ENCODE peak calls at places on chromosome 3, in five cellular contexts. B, N, F, Y and I are unnamed samples.

GRCh38 chr3:176933704-176934103 is 263.6 kb downstream of the TBL1XR1 start:
- DNase-seq in B (no peak), N (no peak), F (no peak), Y (no peak), I (no peak)

GRCh38 chr3:149252272-149252671 is 30.6 kb upstream of the CP start:
- DNase-seq in B (no peak), N (no peak), F (no peak), Y (peak), I (no peak)

GRCh38 chr3:54817628-54818027 is 110.2 kb downstream of the LRTM1 start:
- DNase-seq in B (no peak), N (no peak), F (no peak), Y (no peak), I (no peak)

GRCh38 chr3:46932455-46933225 is 43.9 kb downstream of the CCDC12 start:
- DNase-seq in B (no peak), N (no peak), F (no peak), Y (no peak), I (no peak)

GRCh38 chr3:17431477-17432045 is 310.9 kb downstream of the TBC1D5 start:
- DNase-seq in B (no peak), N (no peak), F (no peak), Y (no peak), I (no peak)

GRCh38 chr3:151919446-151919845 is 46.0 kb downstream of the SUCNR1 start:
- DNase-seq in B (no peak), N (no peak), F (no peak), Y (no peak), I (no peak)

GRCh38 chr3:173140986-173141385 is at the start of gene SPATA16:
- DNase-seq in B (no peak), N (no peak), F (no peak), Y (no peak), I (no peak)

GRCh38 chr3:42632146-42632545 is 21.4 kb upstream of the ZBTB47 start:
- DNase-seq in B (no peak), N (no peak), F (no peak), Y (no peak), I (no peak)

GRCh38 chr3:38129058-38129457 is 7.9 kb downstream of the ACAA1 start:
- DNase-seq in B (no peak), N (no peak), F (no peak), Y (no peak), I (no peak)

GRCh38 chr3:47295976-47296375 is 13.2 kb downstream of the KLHL18 start:
- DNase-seq in B (no peak), N (no peak), F (no peak), Y (no peak), I (no peak)

GRCh38 chr3:72234394-72234793 is 449.4 kb upstream of the PROK2 start:
- DNase-seq in B (no peak), N (no peak), F (no peak), Y (no peak), I (no peak)

GRCh38 chr3:75342425-75342824 is 321.7 kb upstream of the FRG2C start:
- DNase-seq in B (no peak), N (no peak), F (peak), Y (no peak), I (no peak)

GRCh38 chr3:141379250-141379872 is 11.1 kb downstream of the ZBTB38 start:
- DNase-seq in B (no peak), N (no peak), F (no peak), Y (no peak), I (no peak)

GRCh38 chr3:55885721-55886120 is 398.6 kb upstream of the WNT5A start:
- DNase-seq in B (no peak), N (no peak), F (no peak), Y (no peak), I (no peak)

GRCh38 chr3:127377801-127378442 is 90.1 kb upstream of the PRR20G start:
- DNase-seq in B (no peak), N (no peak), F (peak), Y (no peak), I (no peak)

GRCh38 chr3:114370537-114371174 is 76.8 kb downstream of the TIGIT start:
- DNase-seq in B (no peak), N (no peak), F (no peak), Y (no peak), I (no peak)

GRCh38 chr3:66431494-66431893 is 69.3 kb downstream of the LRIG1 start:
- DNase-seq in B (no peak), N (no peak), F (no peak), Y (no peak), I (no peak)

GRCh38 chr3:172648736-172649135 is 62.1 kb downstream of the NCEH1 start:
- DNase-seq in B (no peak), N (no peak), F (no peak), Y (no peak), I (no peak)

GRCh38 chr3:84946240-84946639 is 12.5 kb upstream of the CADM2 start:
- DNase-seq in B (no peak), N (no peak), F (no peak), Y (no peak), I (no peak)

GRCh38 chr3:58176827-58177489 is 33.8 kb downstream of the DNASE1L3 start:
- DNase-seq in B (no peak), N (no peak), F (no peak), Y (no peak), I (no peak)

GRCh38 chr3:46574263-46574662 is 8.2 kb upstream of the LRRC2 start:
- DNase-seq in B (no peak), N (no peak), F (no peak), Y (no peak), I (no peak)

GRCh38 chr3:132406587-132406986 is 10.7 kb upstream of the DNAJC13 start:
- DNase-seq in B (no peak), N (no peak), F (no peak), Y (no peak), I (no peak)

GRCh38 chr3:194139085-194139976 is 3.4 kb downstream of the HES1 start:
- DNase-seq in B (peak), N (no peak), F (peak), Y (no peak), I (no peak)

GRCh38 chr3:47406762-47407149 is 25.9 kb downstream of the PTPN23 start:
- DNase-seq in B (no peak), N (no peak), F (no peak), Y (no peak), I (no peak)

GRCh38 chr3:123499316-123499715 is 50.4 kb upstream of the ADCY5 start:
- DNase-seq in B (no peak), N (no peak), F (no peak), Y (no peak), I (no peak)

GRCh38 chr3:172705166-172705565 is 5.7 kb downstream of the NCEH1 start:
- DNase-seq in B (no peak), N (no peak), F (no peak), Y (no peak), I (no peak)